ENCODE peak calls at places on chromosomes 3 and 15, in nine cellular contexts. P is upper lobe of left lung, C is colonic mucosa, J is adrenal gland, M is lung, T is IMR-90, Y is neural progenitor cell, U is tibial nerve, X is ovary. Q is an unnamed sample. For H3K27me3, the result is how much of the 10 kb centered on the place peaks cover.

GRCh38 chr3:22117751-22118346 is 366.8 kb upstream of the ZNF385D start:
- DNase-seq in P (no peak), C (no peak), J (no peak), M (no peak), T (peak), Y (peak), U (no peak), X (no peak), Q (no peak)

GRCh38 chr3:120473896-120474675 is 23.3 kb upstream of the FSTL1 start:
- DNase-seq in P (no peak), C (no peak), J (no peak), M (no peak), T (no peak), Y (no peak), U (no peak), X (no peak), Q (no peak)

GRCh38 chr3:143120716-143121239 is 1.2 kb downstream of the CHST2 start:
- DNase-seq in P (peak), C (peak), J (no peak), M (no peak), T (peak), Y (peak), U (no peak), X (no peak), Q (peak)

GRCh38 chr3:97264180-97264579 is 449.8 kb downstream of the EPHA6 start:
- DNase-seq in P (peak), C (no peak), J (no peak), M (no peak), T (no peak), Y (no peak), U (no peak), X (no peak), Q (no peak)

GRCh38 chr15:33960160-33960559 is 8.1 kb upstream of the CHRM5 start:
- DNase-seq in P (no peak), C (no peak), J (no peak), M (no peak), T (no peak), Y (no peak), U (no peak), X (no peak), Q (no peak)

GRCh38 chr15:88476635-88477038 is 9.1 kb downstream of the MRPS11 start:
- DNase-seq in P (no peak), C (peak), J (peak), M (no peak), T (peak), Y (peak), U (peak), X (peak), Q (peak)

GRCh38 chr3:141412087-141412935 is 44.0 kb downstream of the ZBTB38 start:
- DNase-seq in P (no peak), C (peak), J (peak), M (no peak), T (peak), Y (peak), U (peak), X (peak), Q (peak)

GRCh38 chr3:153628591-153628990 is 466.6 kb downstream of the RAP2B start:
- DNase-seq in P (no peak), C (no peak), J (no peak), M (no peak), T (no peak), Y (no peak), U (no peak), X (no peak), Q (no peak)

GRCh38 chr3:90062631-90063200 is 955.3 kb downstream of the EPHA3 start:
- DNase-seq in P (no peak), C (no peak), J (no peak), M (no peak), T (no peak), Y (no peak), U (no peak), X (no peak), Q (no peak)

GRCh38 chr3:24386458-24386857 is 108.2 kb downstream of the THRB start:
- DNase-seq in P (no peak), C (no peak), J (no peak), M (no peak), T (no peak), Y (no peak), U (no peak), X (no peak), Q (no peak)

GRCh38 chr3:177931346-177931745 is 604.9 kb upstream of the KCNMB2 start:
- DNase-seq in P (no peak), C (no peak), J (no peak), M (no peak), T (no peak), Y (no peak), U (no peak), X (no peak), Q (no peak)

GRCh38 chr3:52073490-52073889 is 17.1 kb upstream of the DUSP7 start:
- DNase-seq in P (no peak), C (no peak), J (no peak), M (no peak), T (no peak), Y (no peak), U (no peak), X (no peak), Q (no peak)

GRCh38 chr3:42476225-42477160 is 25.9 kb upstream of the VIPR1 start:
- DNase-seq in P (no peak), C (peak), J (no peak), M (peak), T (no peak), Y (no peak), U (no peak), X (no peak), Q (peak)

GRCh38 chr3:40267940-40268707 is 41.4 kb upstream of the EIF1B start:
- DNase-seq in P (no peak), C (no peak), J (no peak), M (no peak), T (no peak), Y (no peak), U (no peak), X (no peak), Q (no peak)

GRCh38 chr15:52076889-52077781 is 35.4 kb downstream of the BCL2L10 start:
- DNase-seq in P (no peak), C (peak), J (no peak), M (no peak), T (peak), Y (no peak), U (no peak), X (no peak), Q (no peak)

GRCh38 chr3:55718475-55718874 is 231.4 kb upstream of the WNT5A start:
- DNase-seq in P (no peak), C (no peak), J (peak), M (no peak), T (peak), Y (no peak), U (no peak), X (peak), Q (no peak)

GRCh38 chr15:70812827-70813364 is 41.1 kb downstream of the LARP6 start:
- DNase-seq in P (no peak), C (no peak), J (no peak), M (no peak), T (no peak), Y (no peak), U (no peak), X (no peak), Q (no peak)

GRCh38 chr3:48232232-48232631 is 8.7 kb upstream of the ZNF589 start:
- DNase-seq in P (no peak), C (no peak), J (no peak), M (no peak), T (no peak), Y (peak), U (no peak), X (no peak), Q (peak)

GRCh38 chr3:138945646-138946553 is 1.0 kb downstream of the FOXL2 start:
- DNase-seq in P (peak), C (peak), J (no peak), M (no peak), T (peak), Y (peak), U (no peak), X (peak), Q (peak)

GRCh38 chr15:38562278-38562677 is 2.3 kb downstream of the RASGRP1 start:
- DNase-seq in P (peak), C (no peak), J (no peak), M (no peak), T (no peak), Y (no peak), U (no peak), X (no peak), Q (no peak)

GRCh38 chr3:45816544-45816943 is 20.2 kb upstream of the SLC6A20 start:
- DNase-seq in P (no peak), C (no peak), J (peak), M (no peak), T (peak), Y (no peak), U (peak), X (no peak), Q (no peak)

GRCh38 chr3:21506061-21506460 is 244.9 kb downstream of the ZNF385D start:
- DNase-seq in P (no peak), C (no peak), J (no peak), M (no peak), T (no peak), Y (no peak), U (no peak), X (no peak), Q (no peak)

GRCh38 chr3:126555795-126556636 is 2.7 kb downstream of the C3orf22 start:
- DNase-seq in P (peak), C (no peak), J (no peak), M (no peak), T (no peak), Y (no peak), U (no peak), X (no peak), Q (no peak)

GRCh38 chr3:6929918-6930317 is 69.0 kb downstream of the GRM7 start:
- DNase-seq in P (no peak), C (no peak), J (no peak), M (no peak), T (no peak), Y (no peak), U (no peak), X (no peak), Q (no peak)

GRCh38 chr15:32849769-32850668 is 132.2 kb downstream of the GREM1 start:
- DNase-seq in P (no peak), C (no peak), J (no peak), M (no peak), T (peak), Y (no peak), U (no peak), X (no peak), Q (no peak)

GRCh38 chr15:41782486-41783271 is 8.4 kb downstream of the MAPKBP1 start:
- DNase-seq in P (no peak), C (no peak), J (no peak), M (no peak), T (no peak), Y (peak), U (no peak), X (no peak), Q (no peak)

GRCh38 chr15:81273855-81274254 is 50.1 kb downstream of the STARD5 start:
- DNase-seq in P (no peak), C (no peak), J (no peak), M (no peak), T (no peak), Y (no peak), U (no peak), X (no peak), Q (no peak)

GRCh38 chr3:195847061-195847950 is 35.6 kb upstream of the MUC4 start:
- DNase-seq in P (peak), C (peak), J (peak), M (no peak), T (peak), Y (no peak), U (no peak), X (no peak), Q (no peak)

GRCh38 chr3:149703474-149703873 is 45.6 kb upstream of the WWTR1 start:
- DNase-seq in P (no peak), C (no peak), J (no peak), M (no peak), T (peak), Y (no peak), U (peak), X (peak), Q (peak)

GRCh38 chr3:174776123-174776522 is 83.0 kb upstream of the NAALADL2 start:
- DNase-seq in P (no peak), C (no peak), J (no peak), M (no peak), T (peak), Y (no peak), U (no peak), X (no peak), Q (no peak)

GRCh38 chr3:110903771-110904532 is 167.7 kb upstream of the NECTIN3 start:
- DNase-seq in P (no peak), C (no peak), J (no peak), M (no peak), T (no peak), Y (no peak), U (no peak), X (no peak), Q (no peak)

GRCh38 chr3:73084170-73084569 is 22.7 kb downstream of the EBLN2 start:
- DNase-seq in P (no peak), C (no peak), J (no peak), M (no peak), T (no peak), Y (no peak), U (no peak), X (no peak), Q (no peak)

GRCh38 chr3:24454393-24454792 is 40.3 kb downstream of the THRB start:
- DNase-seq in P (no peak), C (no peak), J (no peak), M (no peak), T (no peak), Y (no peak), U (no peak), X (no peak), Q (no peak)

GRCh38 chr15:52179278-52180195 is 11.7 kb downstream of the GNB5 start:
- DNase-seq in P (peak), C (peak), J (peak), M (peak), T (peak), Y (peak), U (peak), X (peak), Q (peak)

GRCh38 chr15:20348291-20348899 is 193.2 kb downstream of the GOLGA6L6 start:
- DNase-seq in P (no peak), C (no peak), J (no peak), M (peak), T (no peak), Y (no peak), U (no peak), X (no peak), Q (no peak)

GRCh38 chr15:20348900-20349773 is 192.5 kb downstream of the GOLGA6L6 start:
- DNase-seq in P (peak), C (no peak), J (peak), M (peak), T (no peak), Y (no peak), U (no peak), X (peak), Q (peak)

GRCh38 chr15:20351448-20351961 is 190.1 kb downstream of the GOLGA6L6 start:
- DNase-seq in P (peak), C (no peak), J (peak), M (peak), T (no peak), Y (no peak), U (no peak), X (no peak), Q (peak)

GRCh38 chr15:20352241-20353200 is 189.1 kb downstream of the GOLGA6L6 start:
- DNase-seq in P (peak), C (no peak), J (no peak), M (no peak), T (no peak), Y (no peak), U (no peak), X (no peak), Q (no peak)

GRCh38 chr15:20349774-20350498 is 191.7 kb downstream of the GOLGA6L6 start:
- DNase-seq in P (peak), C (no peak), J (no peak), M (no peak), T (no peak), Y (no peak), U (no peak), X (no peak), Q (peak)
- H3K27me3 ChIP-seq in P (under half), C (under half), J (under half), M (under half), T (under half), Y (under half), U (under half), X (under half), Q (under half)

GRCh38 chr3:151305081-151305777 is 11.4 kb downstream of the GPR87 start:
- DNase-seq in P (no peak), C (peak), J (peak), M (peak), T (peak), Y (peak), U (peak), X (no peak), Q (peak)
- TF ChIP-seq CTCF in P (no peak), C (no peak), J (no peak), M (no peak), T (peak), Y (peak), U (no peak), X (no peak), Q (no peak)

GRCh38 chr15:100880139-100880896 is 687 bp downstream of the ALDH1A3 start:
- DNase-seq in P (peak), C (no peak), J (no peak), M (no peak), T (no peak), Y (peak), U (no peak), X (no peak), Q (no peak)

GRCh38 chr15:100878601-100879000 is 1.0 kb upstream of the ALDH1A3 start:
- DNase-seq in P (no peak), C (no peak), J (no peak), M (no peak), T (no peak), Y (peak), U (no peak), X (no peak), Q (no peak)

GRCh38 chr15:100879461-100880138 is at the start of gene ALDH1A3:
- DNase-seq in P (peak), C (no peak), J (no peak), M (no peak), T (peak), Y (peak), U (no peak), X (no peak), Q (peak)

GRCh38 chr15:100878130-100878529 is 1.5 kb upstream of the ALDH1A3 start:
- DNase-seq in P (no peak), C (no peak), J (no peak), M (no peak), T (no peak), Y (no peak), U (no peak), X (no peak), Q (no peak)

GRCh38 chr15:100879046-100879445 is 585 bp upstream of the ALDH1A3 start:
- DNase-seq in P (no peak), C (no peak), J (no peak), M (no peak), T (no peak), Y (peak), U (no peak), X (no peak), Q (no peak)
- H3K27me3 ChIP-seq in P (under half), C (under half), J (under half), M (under half), T (half or more), Y (half or more), U (under half), X (under half), Q (under half)

DNA sequence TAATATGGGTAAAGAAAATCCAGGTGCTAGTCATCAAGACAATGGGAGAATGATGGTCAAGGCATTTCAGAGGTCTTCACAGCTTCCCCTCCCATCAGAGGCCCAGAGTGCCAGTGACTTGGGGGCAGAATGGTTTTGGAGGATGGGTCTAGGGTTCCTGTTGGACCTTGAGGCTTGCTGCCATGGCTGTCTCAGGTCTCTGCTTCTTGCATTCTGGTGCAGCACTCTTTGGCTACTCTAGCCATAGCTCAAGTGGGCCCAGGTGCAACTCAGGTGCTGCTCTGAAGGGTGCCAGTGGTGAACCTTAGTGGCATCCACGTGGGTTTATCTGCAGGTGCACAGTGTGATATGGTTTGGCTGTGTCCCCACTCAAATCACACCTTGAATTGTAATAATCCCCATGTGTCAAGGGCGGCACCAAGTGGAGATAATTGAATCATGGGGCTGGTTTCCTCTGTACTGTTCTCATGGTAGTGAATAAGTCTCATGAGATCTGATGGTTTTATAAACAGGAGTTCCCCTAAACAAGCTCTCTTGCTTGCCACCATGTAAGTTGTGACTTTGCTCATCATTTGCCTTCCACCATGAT is 48.5 kb upstream of the PEX5L start:
- DNase-seq in P (no peak), C (no peak), J (no peak), M (no peak), T (no peak), Y (no peak), U (no peak), X (no peak), Q (no peak)
- TF ChIP-seq CTCF in P (no peak), C (no peak), J (no peak), M (no peak), T (no peak), Y (no peak), U (no peak), X (no peak), Q (no peak)

GRCh38 chr15:74133703-74134386 is 3.5 kb downstream of the ISLR2 start:
- DNase-seq in P (peak), C (no peak), J (no peak), M (no peak), T (no peak), Y (peak), U (no peak), X (peak), Q (no peak)

GRCh38 chr15:74131618-74132191 is 1.3 kb downstream of the ISLR2 start:
- DNase-seq in P (no peak), C (no peak), J (no peak), M (no peak), T (no peak), Y (no peak), U (no peak), X (no peak), Q (no peak)

GRCh38 chr15:74132681-74133070 is 2.3 kb downstream of the ISLR2 start:
- DNase-seq in P (peak), C (no peak), J (no peak), M (no peak), T (peak), Y (peak), U (no peak), X (no peak), Q (no peak)

GRCh38 chr15:74134387-74135027 is 4.1 kb downstream of the ISLR2 start:
- DNase-seq in P (peak), C (peak), J (peak), M (no peak), T (peak), Y (peak), U (no peak), X (peak), Q (peak)

GRCh38 chr15:74133071-74133702 is 2.8 kb downstream of the ISLR2 start:
- DNase-seq in P (peak), C (no peak), J (no peak), M (no peak), T (no peak), Y (peak), U (no peak), X (no peak), Q (no peak)
- H3K27me3 ChIP-seq in P (under half), C (half or more), J (half or more), M (under half), T (half or more), Y (half or more), U (half or more), X (under half), Q (under half)